ENCODE peak calls at places on chromosomes 13 and 19, in five cellular contexts. Q is heart left ventricle; L is left cardiac atrium; C is stimulated activated memory B cell treated with anti-CD40 and anti-IgM and Interleukin-4, amounts not matched to agents 10 μg/mL and 1 μg/mL and 100 μg/mL, for 72 hours; S is activated CD8-positive, alpha-beta memory T cell treated with anti-CD3 and anti-CD28 coated beads, Interleukin-2, amount 10 ng/mL, durations not matched to agents 7 days and 5 days. U is an unnamed sample.

GRCh38 chr13:114053026-114053425 is 79.2 kb upstream of the C13orf46 start:
- ATAC-seq in Q (no peak), L (no peak), C (peak), S (no peak), U (no peak)

GRCh38 chr13:113129921-113130750 is 7.5 kb downstream of the F10 start:
- ATAC-seq in Q (peak), L (peak), C (no peak), S (peak), U (no peak)

GRCh38 chr13:98324105-98324504 is 147.0 kb upstream of the RNF113B start:
- ATAC-seq in Q (peak), L (peak), C (no peak), S (no peak), U (peak)

GRCh38 chr13:19725320-19725719 is 57.4 kb downstream of the PSPC1 start:
- ATAC-seq in Q (no peak), L (no peak), C (no peak), S (no peak), U (no peak)

GRCh38 chr19:4334929-4335833 is 3.4 kb downstream of the STAP2 start:
- ATAC-seq in Q (no peak), L (no peak), C (no peak), S (no peak), U (no peak)

GRCh38 chr19:920051-920857 is 3.1 kb downstream of the KISS1R start:
- ATAC-seq in Q (no peak), L (peak), C (peak), S (peak), U (no peak)

GRCh38 chr19:29562299-29563297 is 36.8 kb downstream of the VSTM2B start:
- ATAC-seq in Q (no peak), L (no peak), C (no peak), S (no peak), U (no peak)

GRCh38 chr13:72745260-72745659 is 17.5 kb downstream of the BORA start:
- ATAC-seq in Q (no peak), L (no peak), C (no peak), S (peak), U (no peak)

GRCh38 chr13:104025303-104025702 is 959.1 kb upstream of the SLC10A2 start:
- ATAC-seq in Q (no peak), L (no peak), C (no peak), S (no peak), U (no peak)

GRCh38 chr13:110484290-110485048 is 77.1 kb downstream of the RAB20 start:
- ATAC-seq in Q (peak), L (no peak), C (no peak), S (no peak), U (no peak)